ENCODE peak calls at places on chromosomes 7 and 10, in five cellular contexts. D, E, O, U and Q are unnamed samples.

GRCh38 chr7:127816354-127817190 is 164.6 kb downstream of the SND1 start:
- DNase-seq in O (no peak), D (no peak), E (no peak), U (no peak), Q (no peak)

GRCh38 chr10:112789248-112789647 is 160.8 kb upstream of the TCF7L2 start:
- DNase-seq in U (no peak), D (no peak), E (no peak), O (no peak), Q (no peak)

GRCh38 chr7:21030237-21030636 is 243.6 kb upstream of the SP8 start:
- DNase-seq in U (no peak), D (no peak), O (no peak), E (no peak), Q (no peak)

GRCh38 chr7:137893143-137893742 is 46.5 kb upstream of the DGKI start:
- DNase-seq in O (no peak), D (no peak), E (no peak), U (no peak), Q (no peak)

GRCh38 chr7:91780526-91780925 is 100.0 kb downstream of the MTERF1 start:
- DNase-seq in O (no peak), U (no peak), D (no peak), E (no peak), Q (no peak)

GRCh38 chr7:63925262-63925625 is 73.4 kb upstream of the ZNF722 start:
- DNase-seq in O (no peak), D (no peak), U (no peak), E (no peak), Q (no peak)

GRCh38 chr7:141477866-141478265 is 73.3 kb upstream of the AGK start:
- DNase-seq in D (no peak), O (no peak), U (no peak), E (no peak), Q (no peak)

GRCh38 chr7:39130740-39131538 is 153.2 kb downstream of the POU6F2 start:
- DNase-seq in E (no peak), D (no peak), U (no peak), O (no peak), Q (no peak)

GRCh38 chr10:102231357-102232318 is 5.5 kb downstream of the ELOVL3 start:
- DNase-seq in U (peak; percentile 40), E (no peak), D (no peak), O (peak; percentile 68), Q (no peak)

GRCh38 chr7:27999829-28000228 is 180.8 kb downstream of the JAZF1 start:
- DNase-seq in D (no peak), O (no peak), U (no peak), E (no peak), Q (no peak)

GRCh38 chr7:115941703-115942268 is 88.8 kb downstream of the TFEC start:
- DNase-seq in U (no peak), D (no peak), O (no peak), E (no peak), Q (no peak)

GRCh38 chr10:65033957-65034356 is 1512.8 kb downstream of the REEP3 start:
- DNase-seq in O (no peak), D (no peak), U (no peak), E (no peak), Q (no peak)

GRCh38 chr10:121516483-121516882 is 81.8 kb downstream of the FGFR2 start:
- DNase-seq in U (no peak), O (no peak), E (no peak), D (no peak), Q (no peak)

GRCh38 chr10:121519901-121520500 is 78.2 kb downstream of the FGFR2 start:
- DNase-seq in U (no peak), E (no peak), O (no peak), D (no peak), Q (no peak)

GRCh38 chr10:121518321-121518720 is 79.9 kb downstream of the FGFR2 start:
- DNase-seq in O (no peak), U (no peak), E (no peak), D (no peak), Q (no peak)

GRCh38 chr10:121521794-121522556 is 76.3 kb downstream of the FGFR2 start:
- DNase-seq in D (no peak), U (no peak), E (no peak), O (no peak), Q (no peak)

DNA sequence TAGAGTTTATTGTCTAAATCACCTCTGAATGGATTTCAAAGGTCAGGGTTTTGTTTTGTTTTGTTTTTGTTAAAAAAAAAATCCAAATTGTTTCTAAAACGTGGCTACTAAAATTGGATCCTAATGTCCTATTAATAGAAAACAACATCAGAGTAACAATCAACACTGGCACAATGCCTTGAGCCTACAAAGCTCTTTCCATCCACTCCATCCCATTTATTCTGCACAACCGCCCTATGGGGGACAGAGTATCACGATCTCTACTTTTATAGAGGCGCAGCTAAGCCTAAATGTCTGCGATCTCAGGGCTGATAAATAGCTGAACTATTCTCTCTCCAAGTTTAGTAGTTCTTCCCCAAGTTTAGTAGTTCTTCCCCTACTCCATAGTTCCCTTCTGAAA is 78.8 kb downstream of the FGFR2 start:
- DNase-seq in O (no peak), D (no peak), E (no peak), U (no peak), Q (no peak)
- H3K27me3 ChIP-seq in O (no peaks in the 10 kb centered on the region), D (no peaks in the 10 kb centered on the region), E (no peaks in the 10 kb centered on the region), U (no peaks in the 10 kb centered on the region), Q (no peaks in the 10 kb centered on the region)

GRCh38 chr10:44967596-44967995 is 8.0 kb downstream of the RASSF4 start:
- DNase-seq in U (no peak), E (no peak), D (peak; percentile 31), O (no peak), Q (peak; percentile 67)

GRCh38 chr10:44969854-44970253 is 8.8 kb downstream of the DEPP1 start:
- DNase-seq in O (no peak), E (no peak), U (no peak), D (peak; percentile 31), Q (no peak)

GRCh38 chr10:44968887-44969400 is 9.3 kb downstream of the RASSF4 start:
- DNase-seq in U (no peak), E (no peak), D (peak; percentile 16), O (no peak), Q (no peak)

GRCh38 chr10:44966816-44967509 is 7.4 kb downstream of the RASSF4 start:
- DNase-seq in E (no peak), D (peak; percentile 22), U (no peak), O (no peak), Q (no peak)

GRCh38 chr10:44968101-44968886 is 8.7 kb downstream of the RASSF4 start:
- DNase-seq in O (peak; percentile 61), D (peak; percentile 45), U (no peak), E (no peak), Q (peak; percentile 87)
- H3K27ac ChIP-seq in O (no peak overlapping the region), D (no peak overlapping the region), U (no peak overlapping the region), E (peak overlapping the region; percentile 33), Q (peak overlapping the region; percentile 36)

GRCh38 chr7:69605070-69605469 is 6.8 kb downstream of the AUTS2 start:
- DNase-seq in U (no peak), E (no peak), D (no peak), O (no peak), Q (no peak)

GRCh38 chr7:69599879-69600764 is 1.8 kb downstream of the AUTS2 start:
- DNase-seq in O (no peak), E (no peak), U (no peak), D (peak; percentile 23), Q (no peak)

GRCh38 chr7:69603351-69603750 is 5.1 kb downstream of the AUTS2 start:
- DNase-seq in O (no peak), D (no peak), U (no peak), E (no peak), Q (no peak)

GRCh38 chr7:69602522-69602921 is 4.2 kb downstream of the AUTS2 start:
- DNase-seq in U (no peak), E (no peak), O (no peak), D (no peak), Q (no peak)

GRCh38 chr7:69603937-69604494 is 5.7 kb downstream of the AUTS2 start:
- DNase-seq in O (no peak), U (no peak), E (no peak), D (no peak), Q (no peak)
- H3K27me3 ChIP-seq in O (peaks cover 29% of the 10 kb centered on the region), U (peaks cover 50% of the 10 kb centered on the region), E (no peaks in the 10 kb centered on the region), D (no peaks in the 10 kb centered on the region), Q (no peaks in the 10 kb centered on the region)

GRCh38 chr10:26438534-26439269 is 561 bp downstream of the APBB1IP start:
- DNase-seq in U (peak; percentile 48), E (no peak), D (no peak), O (peak; percentile 83), Q (no peak)
- H3K27ac ChIP-seq in U (peak overlapping the region; percentile 91), E (peak overlapping the region; percentile 45), D (no peak overlapping the region), O (peak overlapping the region; percentile 90), Q (peak overlapping the region; percentile 60)

GRCh38 chr7:24158976-24159375 is 125.0 kb upstream of the NPY start:
- DNase-seq in D (no peak), U (no peak), E (no peak), O (no peak), Q (no peak)

GRCh38 chr7:24152356-24152755 is 131.6 kb upstream of the NPY start:
- DNase-seq in O (no peak), U (no peak), D (no peak), E (no peak), Q (no peak)

DNA sequence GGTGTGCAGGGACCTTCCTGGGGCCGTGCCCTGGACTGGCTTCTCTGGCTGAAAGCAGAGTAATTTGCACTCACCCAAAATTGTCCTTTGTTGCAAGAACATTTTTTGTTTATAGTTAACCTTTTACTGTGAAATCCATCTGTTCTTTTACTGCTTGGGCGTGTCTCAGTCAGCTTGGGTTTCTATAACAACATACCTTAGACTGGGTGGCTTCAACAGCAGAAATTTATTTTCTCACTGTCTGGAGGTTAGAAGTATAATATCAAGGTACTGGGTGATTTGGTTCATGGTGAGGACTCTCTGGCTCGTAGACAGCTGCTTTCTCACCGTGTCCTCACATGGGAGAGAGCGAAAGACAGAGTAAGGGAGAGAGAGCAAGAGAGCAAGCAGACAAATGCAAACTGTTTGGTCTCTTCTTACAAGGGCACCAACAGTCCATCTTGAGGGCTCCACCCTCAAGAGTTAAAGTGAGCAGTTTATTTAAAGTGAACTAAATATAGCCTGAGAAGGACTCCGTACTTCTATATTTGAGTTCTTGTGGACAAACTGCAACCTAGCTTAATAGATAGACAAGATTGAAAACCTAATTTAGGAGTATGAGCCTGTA is 131.0 kb upstream of the NPY start:
- DNase-seq in D (no peak), U (no peak), O (no peak), E (no peak), Q (no peak)
- H3K27me3 ChIP-seq in D (no peaks in the 10 kb centered on the region), U (peaks cover 8% of the 10 kb centered on the region), O (no peaks in the 10 kb centered on the region), E (no peaks in the 10 kb centered on the region), Q (no peaks in the 10 kb centered on the region)

GRCh38 chr10:34526186-34526585 is 288.9 kb downstream of the PARD3 start:
- DNase-seq in E (no peak), U (no peak), O (no peak), D (no peak), Q (no peak)
- H3K27ac ChIP-seq in E (no peak overlapping the region), U (no peak overlapping the region), O (no peak overlapping the region), D (no peak overlapping the region), Q (peak overlapping the region; percentile 79)

GRCh38 chr10:43083764-43084163 is 6.9 kb downstream of the RET start:
- DNase-seq in U (no peak), D (no peak), O (no peak), E (no peak), Q (no peak)

GRCh38 chr10:43082756-43083155 is 5.9 kb downstream of the RET start:
- DNase-seq in D (no peak), U (no peak), E (no peak), O (no peak), Q (no peak)

GRCh38 chr10:43084812-43085211 is 7.9 kb downstream of the RET start:
- DNase-seq in U (no peak), E (no peak), O (no peak), D (no peak), Q (no peak)

GRCh38 chr10:43079823-43080222 is 3.0 kb downstream of the RET start:
- DNase-seq in E (no peak), U (no peak), O (no peak), D (no peak), Q (no peak)

GRCh38 chr10:43082087-43082486 is 5.2 kb downstream of the RET start:
- DNase-seq in D (no peak), O (no peak), E (no peak), U (no peak), Q (no peak)
- H3K27me3 ChIP-seq in D (no peaks in the 10 kb centered on the region), O (no peaks in the 10 kb centered on the region), E (peaks cover 29% of the 10 kb centered on the region), U (peaks cover 21% of the 10 kb centered on the region), Q (peaks cover 2% of the 10 kb centered on the region)